ENCODE peak calls at places on chromosomes 1 and 21, in seven cellular contexts. One of them, this sample, is unnamed.

GRCh38 chr1:62800825-62801306 is 16.9 kb downstream of the ATG4C start:
- DNase-seq in RWPE1: no peak
- DNase-seq in fibroblast of pulmonary artery: peak
- DNase-seq in AG09309: no peak
- DNase-seq in tibial nerve: no peak
- DNase-seq in Calu3: no peak
- DNase-seq in K562: no peak
- DNase-seq in this sample: no peak

GRCh38 chr21:36927718-36928117 is 38.8 kb downstream of the HLCS start:
- DNase-seq in AG09309: peak
- DNase-seq in K562: peak
- DNase-seq in Calu3: peak
- DNase-seq in fibroblast of pulmonary artery: peak
- DNase-seq in tibial nerve: peak
- DNase-seq in RWPE1: peak
- DNase-seq in this sample: peak

GRCh38 chr1:94873520-94874351 is 53.2 kb downstream of the CNN3 start:
- DNase-seq in RWPE1: no peak
- DNase-seq in AG09309: no peak
- DNase-seq in tibial nerve: no peak
- DNase-seq in K562: no peak
- DNase-seq in fibroblast of pulmonary artery: peak
- DNase-seq in Calu3: no peak
- DNase-seq in this sample: no peak

GRCh38 chr1:3910769-3911520 is 10.9 kb upstream of the C1orf174 start:
- DNase-seq in fibroblast of pulmonary artery: peak
- DNase-seq in Calu3: peak
- DNase-seq in AG09309: no peak
- DNase-seq in tibial nerve: peak
- DNase-seq in K562: peak
- DNase-seq in RWPE1: peak
- DNase-seq in this sample: peak

GRCh38 chr1:160006312-160006940 is 25.4 kb downstream of the PIGM start:
- DNase-seq in RWPE1: peak
- DNase-seq in fibroblast of pulmonary artery: peak
- DNase-seq in K562: peak
- DNase-seq in tibial nerve: peak
- DNase-seq in AG09309: peak
- DNase-seq in Calu3: peak
- DNase-seq in this sample: peak

GRCh38 chr1:167121375-167122120 is 27.7 kb downstream of the STYXL2 start:
- DNase-seq in Calu3: peak
- DNase-seq in fibroblast of pulmonary artery: no peak
- DNase-seq in K562: no peak
- DNase-seq in AG09309: no peak
- DNase-seq in tibial nerve: no peak
- DNase-seq in RWPE1: peak
- DNase-seq in this sample: peak

GRCh38 chr1:172969611-172970010 is 81.1 kb downstream of the TNFSF18 start:
- DNase-seq in tibial nerve: no peak
- DNase-seq in fibroblast of pulmonary artery: peak
- DNase-seq in Calu3: no peak
- DNase-seq in K562: no peak
- DNase-seq in RWPE1: no peak
- DNase-seq in AG09309: peak
- DNase-seq in this sample: no peak

GRCh38 chr1:151158751-151159251 is 2.4 kb downstream of the TNFAIP8L2 start:
- DNase-seq in AG09309: no peak
- DNase-seq in RWPE1: no peak
- DNase-seq in K562: no peak
- DNase-seq in fibroblast of pulmonary artery: no peak
- DNase-seq in Calu3: no peak
- DNase-seq in tibial nerve: no peak
- DNase-seq in this sample: no peak

GRCh38 chr21:44914176-44914874 is 6.4 kb downstream of the ITGB2 start:
- DNase-seq in Calu3: no peak
- DNase-seq in RWPE1: no peak
- DNase-seq in K562: no peak
- DNase-seq in tibial nerve: no peak
- DNase-seq in AG09309: no peak
- DNase-seq in fibroblast of pulmonary artery: no peak
- DNase-seq in this sample: peak

GRCh38 chr1:33878392-33878791 is 14.5 kb downstream of the HMGB4 start:
- DNase-seq in tibial nerve: no peak
- DNase-seq in fibroblast of pulmonary artery: no peak
- DNase-seq in Calu3: no peak
- DNase-seq in K562: no peak
- DNase-seq in AG09309: no peak
- DNase-seq in RWPE1: no peak
- DNase-seq in this sample: no peak

GRCh38 chr1:2544875-2545638 is 11.1 kb upstream of the TNFRSF14 start:
- DNase-seq in RWPE1: no peak
- DNase-seq in fibroblast of pulmonary artery: no peak
- DNase-seq in tibial nerve: no peak
- DNase-seq in K562: peak
- DNase-seq in Calu3: no peak
- DNase-seq in AG09309: no peak
- DNase-seq in this sample: no peak

GRCh38 chr1:159429074-159429861 is 2.7 kb upstream of the OR10J4 start:
- DNase-seq in Calu3: no peak
- DNase-seq in K562: no peak
- DNase-seq in tibial nerve: no peak
- DNase-seq in fibroblast of pulmonary artery: peak
- DNase-seq in AG09309: peak
- DNase-seq in RWPE1: peak
- DNase-seq in this sample: no peak

GRCh38 chr1:246002725-246003441 is 504.2 kb downstream of the SMYD3 start:
- DNase-seq in K562: peak
- DNase-seq in Calu3: peak
- DNase-seq in tibial nerve: peak
- DNase-seq in AG09309: no peak
- DNase-seq in fibroblast of pulmonary artery: peak
- DNase-seq in RWPE1: peak
- DNase-seq in this sample: peak

GRCh38 chr1:80212021-80212420 is 1205.5 kb upstream of the ADGRL4 start:
- DNase-seq in tibial nerve: no peak
- DNase-seq in Calu3: no peak
- DNase-seq in AG09309: no peak
- DNase-seq in K562: no peak
- DNase-seq in RWPE1: no peak
- DNase-seq in fibroblast of pulmonary artery: no peak
- DNase-seq in this sample: no peak

GRCh38 chr1:209646558-209646957 is 5.7 kb downstream of the LAMB3 start:
- DNase-seq in K562: no peak
- DNase-seq in RWPE1: no peak
- DNase-seq in Calu3: no peak
- DNase-seq in fibroblast of pulmonary artery: peak
- DNase-seq in tibial nerve: no peak
- DNase-seq in AG09309: no peak
- DNase-seq in this sample: no peak

GRCh38 chr1:38121231-38121680 is 74.7 kb upstream of the POU3F1 start:
- DNase-seq in RWPE1: no peak
- DNase-seq in fibroblast of pulmonary artery: no peak
- DNase-seq in Calu3: no peak
- DNase-seq in K562: no peak
- DNase-seq in AG09309: no peak
- DNase-seq in tibial nerve: no peak
- DNase-seq in this sample: no peak

GRCh38 chr1:232045571-232045970 is 419.0 kb downstream of the DISC1 start:
- DNase-seq in Calu3: no peak
- DNase-seq in fibroblast of pulmonary artery: no peak
- DNase-seq in tibial nerve: no peak
- DNase-seq in AG09309: no peak
- DNase-seq in K562: no peak
- DNase-seq in RWPE1: peak
- DNase-seq in this sample: no peak

GRCh38 chr1:29428997-29429396 is 192.7 kb downstream of the PTPRU start:
- DNase-seq in K562: no peak
- DNase-seq in Calu3: no peak
- DNase-seq in fibroblast of pulmonary artery: no peak
- DNase-seq in tibial nerve: no peak
- DNase-seq in RWPE1: no peak
- DNase-seq in AG09309: no peak
- DNase-seq in this sample: no peak

GRCh38 chr1:233523047-233523446 is 90.9 kb upstream of the KCNK1 start:
- DNase-seq in K562: no peak
- DNase-seq in tibial nerve: no peak
- DNase-seq in AG09309: no peak
- DNase-seq in RWPE1: no peak
- DNase-seq in fibroblast of pulmonary artery: no peak
- DNase-seq in Calu3: no peak
- DNase-seq in this sample: no peak

DNA sequence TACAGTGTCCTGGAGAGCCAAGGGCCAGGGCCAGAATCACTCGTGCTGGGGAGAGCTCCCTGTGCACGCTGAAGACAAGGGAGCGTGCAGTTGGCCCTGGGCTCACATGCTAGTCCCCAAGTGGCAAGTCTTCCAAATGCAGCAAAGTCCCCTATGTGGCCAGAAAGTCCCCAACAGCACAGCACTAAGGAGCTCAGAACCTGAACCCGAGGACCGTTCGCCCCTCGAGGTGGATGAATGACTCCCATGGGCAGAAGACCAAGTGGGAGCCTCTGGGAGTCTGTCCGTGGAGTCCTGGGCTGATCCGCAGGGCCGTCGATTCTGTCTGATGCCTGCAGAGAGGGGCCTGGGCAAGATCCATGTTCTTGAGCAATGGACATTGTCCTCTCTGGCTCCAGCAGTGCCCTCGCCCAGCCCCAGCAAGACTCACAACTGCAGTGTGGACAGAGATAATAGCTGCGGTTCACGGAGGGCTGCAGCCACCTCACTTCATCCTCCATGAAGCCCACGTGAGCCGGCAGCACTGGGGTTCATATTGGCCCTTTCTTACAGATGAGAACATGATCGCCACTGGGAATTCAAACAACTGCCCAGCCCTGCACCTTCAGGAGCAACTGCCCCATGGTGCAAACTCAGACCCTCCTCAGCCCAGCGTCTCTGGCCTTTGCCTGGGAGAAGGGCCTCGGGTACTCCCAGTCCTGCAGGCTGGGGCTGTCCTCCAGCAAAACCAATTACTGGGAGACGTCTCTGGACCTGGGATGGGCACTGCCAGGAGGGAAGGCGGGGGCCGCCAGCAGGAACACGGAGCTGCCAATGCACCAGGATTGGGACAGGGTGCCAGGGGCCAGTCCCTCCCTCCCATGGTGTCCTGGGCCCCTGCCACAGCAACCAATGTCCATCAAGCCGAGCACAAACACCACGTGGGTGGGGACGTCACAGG is 243.7 kb downstream of the NPHP4 start:
- DNase-seq in K562: no peak
- DNase-seq in Calu3: no peak
- DNase-seq in AG09309: no peak
- DNase-seq in RWPE1: no peak
- DNase-seq in fibroblast of pulmonary artery: no peak
- DNase-seq in tibial nerve: no peak
- DNase-seq in this sample: no peak
- TF ChIP-seq CTCF in K562: no peak
- TF ChIP-seq CTCF in Calu3: no peak
- TF ChIP-seq CTCF in AG09309: no peak
- TF ChIP-seq CTCF in RWPE1: no peak
- TF ChIP-seq CTCF in fibroblast of pulmonary artery: no peak
- TF ChIP-seq CTCF in tibial nerve: no peak
- TF ChIP-seq CTCF in this sample: no peak

GRCh38 chr1:212967767-212968166 is 17.4 kb downstream of the VASH2 start:
- DNase-seq in RWPE1: peak
- DNase-seq in Calu3: peak
- DNase-seq in fibroblast of pulmonary artery: peak
- DNase-seq in K562: peak
- DNase-seq in tibial nerve: no peak
- DNase-seq in AG09309: peak
- DNase-seq in this sample: no peak
- TF ChIP-seq CTCF in RWPE1: no peak
- TF ChIP-seq CTCF in Calu3: peak
- TF ChIP-seq CTCF in fibroblast of pulmonary artery: peak
- TF ChIP-seq CTCF in K562: peak
- TF ChIP-seq CTCF in tibial nerve: peak
- TF ChIP-seq CTCF in AG09309: peak
- TF ChIP-seq CTCF in this sample: no peak

DNA sequence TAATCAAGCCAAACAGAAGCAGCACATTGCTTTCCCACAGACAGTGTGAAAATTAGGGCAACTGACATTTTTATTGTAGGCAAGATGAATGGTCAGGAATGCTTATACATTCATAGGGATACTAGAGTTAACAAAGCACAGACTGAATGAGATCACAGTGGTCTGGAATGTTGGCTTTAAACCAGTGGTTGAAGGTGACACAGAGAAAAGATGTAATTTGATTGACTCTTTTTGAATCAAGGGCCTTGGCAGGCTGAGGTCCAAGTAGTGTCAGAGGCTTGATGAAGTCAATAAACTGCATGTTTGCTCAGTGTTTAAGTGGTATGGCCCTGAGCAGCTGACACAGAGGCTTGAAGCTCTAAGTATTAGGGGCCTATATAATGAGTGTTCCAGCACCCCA is 256.7 kb downstream of the CTH start:
- DNase-seq in AG09309: no peak
- DNase-seq in Calu3: no peak
- DNase-seq in RWPE1: no peak
- DNase-seq in K562: no peak
- DNase-seq in tibial nerve: no peak
- DNase-seq in fibroblast of pulmonary artery: no peak
- DNase-seq in this sample: no peak
- TF ChIP-seq CTCF in AG09309: no peak
- TF ChIP-seq CTCF in Calu3: no peak
- TF ChIP-seq CTCF in RWPE1: no peak
- TF ChIP-seq CTCF in K562: no peak
- TF ChIP-seq CTCF in tibial nerve: no peak
- TF ChIP-seq CTCF in fibroblast of pulmonary artery: no peak
- TF ChIP-seq CTCF in this sample: no peak

GRCh38 chr1:207649865-207650580 is 5.1 kb downstream of the CR1L start:
- DNase-seq in AG09309: no peak
- DNase-seq in Calu3: no peak
- DNase-seq in fibroblast of pulmonary artery: no peak
- DNase-seq in K562: peak
- DNase-seq in tibial nerve: no peak
- DNase-seq in RWPE1: no peak
- DNase-seq in this sample: no peak

GRCh38 chr1:207658904-207659485 is 14.1 kb downstream of the CR1L start:
- DNase-seq in fibroblast of pulmonary artery: no peak
- DNase-seq in tibial nerve: no peak
- DNase-seq in AG09309: no peak
- DNase-seq in RWPE1: no peak
- DNase-seq in Calu3: no peak
- DNase-seq in K562: no peak
- DNase-seq in this sample: no peak

GRCh38 chr1:207651583-207651982 is 6.7 kb downstream of the CR1L start:
- DNase-seq in K562: no peak
- DNase-seq in AG09309: no peak
- DNase-seq in RWPE1: no peak
- DNase-seq in Calu3: no peak
- DNase-seq in fibroblast of pulmonary artery: no peak
- DNase-seq in tibial nerve: no peak
- DNase-seq in this sample: no peak

GRCh38 chr1:207658408-207658807 is 13.5 kb downstream of the CR1L start:
- DNase-seq in K562: no peak
- DNase-seq in tibial nerve: no peak
- DNase-seq in RWPE1: no peak
- DNase-seq in Calu3: no peak
- DNase-seq in AG09309: no peak
- DNase-seq in fibroblast of pulmonary artery: no peak
- DNase-seq in this sample: no peak

GRCh38 chr1:207654320-207654719 is 9.4 kb downstream of the CR1L start:
- DNase-seq in RWPE1: no peak
- DNase-seq in K562: no peak
- DNase-seq in AG09309: no peak
- DNase-seq in fibroblast of pulmonary artery: peak
- DNase-seq in Calu3: no peak
- DNase-seq in tibial nerve: no peak
- DNase-seq in this sample: no peak
- TF ChIP-seq CTCF in RWPE1: no peak
- TF ChIP-seq CTCF in K562: no peak
- TF ChIP-seq CTCF in AG09309: peak
- TF ChIP-seq CTCF in fibroblast of pulmonary artery: peak
- TF ChIP-seq CTCF in Calu3: peak
- TF ChIP-seq CTCF in tibial nerve: no peak
- TF ChIP-seq CTCF in this sample: no peak

This sample was measured in natural killer cell.